ENCODE peak calls at places on chromosomes 16 and 17, in ten cellular contexts. H is stimulated activated CD4-positive, alpha-beta T cell treated with anti-CD3 and anti-CD28 coated beads, Interleukin-15, amount 100 ng/mL, for 24 hours; M is AML-193; B is activated T-helper 1 cell treated with Interleukin-2 at 50 U/mL for 16 hours; K is A172; G is stimulated activated CD8-positive, alpha-beta memory T cell treated with anti-CD3 and anti-CD28 coated beads, Interleukin-7, amount 100 ng/mL, for 24 hours; X is AG10803; T is progenitor cell of endocrine pancreas; I is activated effector memory CD4-positive, alpha-beta T cell treated with Interleukin-2 at 50 U/mL for 16 hours; N is BE2C. J is an unnamed sample.
A peak's percentile ranks its signal among the peaks of the same experiment; 100 is the strongest.

GRCh38 chr17:72467841-72468653 is 347.2 kb downstream of the SOX9 start:
- DNase-seq in H (no peak), M (no peak), B (no peak), K (no peak), G (no peak), X (peak; percentile 81), T (no peak), I (no peak), N (no peak), J (no peak)

GRCh38 chr17:79627766-79628690 is 17.2 kb upstream of the RBFOX3 start:
- DNase-seq in H (no peak), M (no peak), B (no peak), K (no peak), G (no peak), X (no peak), T (peak; percentile 3), I (no peak), N (no peak), J (peak; percentile 28)

GRCh38 chr16:54504372-54504771 is 217.8 kb upstream of the IRX3 start:
- DNase-seq in H (no peak), M (no peak), B (no peak), K (no peak), G (no peak), X (no peak), T (no peak), I (no peak), N (no peak), J (no peak)

GRCh38 chr16:81035975-81036750 is 521 bp downstream of the ATMIN start:
- DNase-seq in H (peak; percentile 62), M (no peak), B (no peak), K (peak; percentile 11), G (peak; percentile 17), X (peak; percentile 26), T (peak; percentile 35), I (no peak), N (peak; percentile 37), J (peak; percentile 65)

GRCh38 chr17:6019959-6020358 is 50.2 kb upstream of the WSCD1 start:
- DNase-seq in H (peak; percentile 37), M (no peak), B (no peak), K (no peak), G (no peak), X (no peak), T (no peak), I (no peak), N (no peak), J (no peak)

GRCh38 chr16:3472878-3473595 is 22.3 kb downstream of the C16orf90 start:
- DNase-seq in H (no peak), M (no peak), B (no peak), K (no peak), G (no peak), X (peak; percentile 36), T (no peak), I (no peak), N (no peak), J (no peak)

GRCh38 chr17:44830359-44831269 is 527 bp upstream of the GJC1 start:
- DNase-seq in H (peak; percentile 38), M (no peak), B (no peak), K (no peak), G (no peak), X (peak; percentile 41), T (no peak), I (no peak), N (peak; percentile 31), J (no peak)

GRCh38 chr17:77307479-77308198 is 166.9 kb downstream of the SEC14L1 start:
- DNase-seq in H (no peak), M (no peak), B (no peak), K (no peak), G (no peak), X (peak; percentile 10), T (no peak), I (no peak), N (no peak), J (no peak)

GRCh38 chr17:32461853-32462617 is 17.7 kb downstream of the PSMD11 start:
- DNase-seq in H (peak; percentile 81), M (peak; percentile 78), B (peak; percentile 30), K (peak; percentile 88), G (peak; percentile 36), X (peak; percentile 52), T (peak; percentile 28), I (peak; percentile 29), N (peak; percentile 57), J (no peak)

GRCh38 chr17:19384723-19385391 is 2.1 kb downstream of the MFAP4 start:
- DNase-seq in H (no peak), M (no peak), B (no peak), K (no peak), G (no peak), X (peak; percentile 97), T (no peak), I (no peak), N (peak; percentile 63), J (peak; percentile 74)

GRCh38 chr16:72962347-72962746 is 85.6 kb downstream of the ZFHX3 start:
- DNase-seq in H (no peak), M (no peak), B (no peak), K (no peak), G (no peak), X (no peak), T (no peak), I (no peak), N (no peak), J (no peak)

GRCh38 chr16:57906385-57907316 is 64.3 kb downstream of the CNGB1 start:
- DNase-seq in H (peak; percentile 39), M (no peak), B (no peak), K (no peak), G (no peak), X (peak; percentile 23), T (no peak), I (peak; percentile 3), N (no peak), J (no peak)